ENCODE peak calls at places on chromosomes 5 and 9, in nine cellular contexts. J is tibial nerve, P is right lobe of liver, V is stomach, D is transverse colon, Z is adrenal gland, L is HepG2, B is Peyer's patch, I is body of pancreas. A is an unnamed sample.

GRCh38 chr5:177471610-177472356 is 1.7 kb downstream of the DBN1 start:
- DNase-seq in J (peak; percentile 64), P (no peak), V (no peak), D (no peak), Z (no peak), L (no peak), B (no peak), I (no peak), A (peak; percentile 50)

GRCh38 chr5:187617-188451 is 3.5 kb upstream of the LRRC14B start:
- DNase-seq in J (no peak), P (peak; percentile 57), V (no peak), D (no peak), Z (peak; percentile 28), L (no peak), B (no peak), I (no peak), A (peak; percentile 55)

GRCh38 chr9:124257865-124258764 is at the start of gene NEK6:
- DNase-seq in J (no peak), P (peak; percentile 83), V (peak; percentile 40), D (peak; percentile 19), Z (no peak), L (no peak), B (no peak), I (peak; percentile 59), A (peak; percentile 46)

GRCh38 chr9:38445154-38446043 is 21.1 kb upstream of the IGFBPL1 start:
- DNase-seq in J (no peak), P (no peak), V (no peak), D (no peak), Z (no peak), L (no peak), B (no peak), I (no peak), A (no peak)

GRCh38 chr9:127204771-127205470 is 59.7 kb upstream of the GARNL3 start:
- DNase-seq in J (no peak), P (no peak), V (no peak), D (no peak), Z (peak; percentile 74), L (peak; percentile 31), B (no peak), I (no peak), A (peak; percentile 36)

GRCh38 chr5:40429258-40430111 is 250.2 kb upstream of the PTGER4 start:
- DNase-seq in J (no peak), P (no peak), V (no peak), D (no peak), Z (peak; percentile 23), L (no peak), B (no peak), I (peak; percentile 31), A (no peak)

GRCh38 chr5:179316961-179317360 is 28.3 kb downstream of the ADAMTS2 start:
- DNase-seq in J (no peak), P (peak; percentile 29), V (no peak), D (no peak), Z (peak; percentile 7), L (no peak), B (no peak), I (no peak), A (no peak)

GRCh38 chr5:178651046-178651810 is 24.4 kb upstream of the CLK4 start:
- DNase-seq in J (no peak), P (no peak), V (no peak), D (no peak), Z (no peak), L (no peak), B (no peak), I (no peak), A (no peak)

GRCh38 chr5:97229196-97229595 is 46.1 kb upstream of the RIOK2 start:
- DNase-seq in J (no peak), P (no peak), V (peak; percentile 34), D (no peak), Z (no peak), L (no peak), B (no peak), I (no peak), A (no peak)

GRCh38 chr5:163504091-163504931 is 1.1 kb upstream of the MAT2B start:
- DNase-seq in J (peak; percentile 19), P (peak; percentile 76), V (peak; percentile 57), D (peak; percentile 60), Z (peak; percentile 47), L (peak; percentile 27), B (peak; percentile 56), I (peak; percentile 59), A (peak; percentile 52)

GRCh38 chr9:13688223-13688989 is 408.9 kb upstream of the MPDZ start:
- DNase-seq in J (no peak), P (no peak), V (no peak), D (no peak), Z (no peak), L (no peak), B (no peak), I (no peak), A (no peak)

GRCh38 chr5:41728281-41728680 is 141.9 kb downstream of the OXCT1 start:
- DNase-seq in J (no peak), P (no peak), V (no peak), D (no peak), Z (no peak), L (no peak), B (no peak), I (no peak), A (no peak)

GRCh38 chr5:15844253-15844652 is 335.3 kb downstream of the MARCHF11 start:
- DNase-seq in J (no peak), P (no peak), V (no peak), D (no peak), Z (no peak), L (no peak), B (no peak), I (no peak), A (no peak)

GRCh38 chr5:128667148-128667547 is 129.1 kb upstream of the FBN2 start:
- DNase-seq in J (no peak), P (no peak), V (no peak), D (no peak), Z (no peak), L (no peak), B (no peak), I (no peak), A (no peak)

GRCh38 chr9:131603199-131603598 is 57.9 kb downstream of the PRRT1B start:
- DNase-seq in J (no peak), P (no peak), V (no peak), D (no peak), Z (no peak), L (no peak), B (no peak), I (no peak), A (no peak)

GRCh38 chr5:9241459-9241858 is 304.4 kb downstream of the SEMA5A start:
- DNase-seq in J (no peak), P (no peak), V (no peak), D (no peak), Z (no peak), L (no peak), B (no peak), I (no peak), A (no peak)

GRCh38 chr9:13282998-13283397 is 3.5 kb upstream of the MPDZ start:
- DNase-seq in J (no peak), P (no peak), V (no peak), D (no peak), Z (no peak), L (no peak), B (no peak), I (no peak), A (no peak)

GRCh38 chr9:81690251-81690851 is 1.0 kb upstream of the TLE1 start:
- DNase-seq in J (no peak), P (peak; percentile 61), V (peak; percentile 70), D (peak; percentile 80), Z (peak; percentile 38), L (no peak), B (no peak), I (peak; percentile 68), A (peak; percentile 61)

GRCh38 chr9:35910613-35911488 is 1.6 kb downstream of the SPAAR start:
- DNase-seq in J (no peak), P (no peak), V (peak; percentile 61), D (peak; percentile 80), Z (no peak), L (peak; percentile 58), B (peak; percentile 53), I (peak; percentile 51), A (no peak)
- H3K4me1 ChIP-seq in J (peaks cover 82% of the 10 kb centered on the region), P (peaks cover 53% of the 10 kb centered on the region), V (peaks cover 83% of the 10 kb centered on the region), D (peaks cover 78% of the 10 kb centered on the region), Z (peaks cover 47% of the 10 kb centered on the region), L (peaks cover 84% of the 10 kb centered on the region), B (peaks cover 7% of the 10 kb centered on the region), I (peaks cover 47% of the 10 kb centered on the region), A (peaks cover 37% of the 10 kb centered on the region)

GRCh38 chr5:146726891-146727290 is 151.7 kb downstream of the PPP2R2B start:
- DNase-seq in J (no peak), P (no peak), V (no peak), D (no peak), Z (no peak), L (no peak), B (no peak), I (no peak), A (no peak)

GRCh38 chr5:146732966-146733365 is 145.6 kb downstream of the PPP2R2B start:
- DNase-seq in J (no peak), P (no peak), V (no peak), D (no peak), Z (no peak), L (no peak), B (no peak), I (no peak), A (no peak)

DNA sequence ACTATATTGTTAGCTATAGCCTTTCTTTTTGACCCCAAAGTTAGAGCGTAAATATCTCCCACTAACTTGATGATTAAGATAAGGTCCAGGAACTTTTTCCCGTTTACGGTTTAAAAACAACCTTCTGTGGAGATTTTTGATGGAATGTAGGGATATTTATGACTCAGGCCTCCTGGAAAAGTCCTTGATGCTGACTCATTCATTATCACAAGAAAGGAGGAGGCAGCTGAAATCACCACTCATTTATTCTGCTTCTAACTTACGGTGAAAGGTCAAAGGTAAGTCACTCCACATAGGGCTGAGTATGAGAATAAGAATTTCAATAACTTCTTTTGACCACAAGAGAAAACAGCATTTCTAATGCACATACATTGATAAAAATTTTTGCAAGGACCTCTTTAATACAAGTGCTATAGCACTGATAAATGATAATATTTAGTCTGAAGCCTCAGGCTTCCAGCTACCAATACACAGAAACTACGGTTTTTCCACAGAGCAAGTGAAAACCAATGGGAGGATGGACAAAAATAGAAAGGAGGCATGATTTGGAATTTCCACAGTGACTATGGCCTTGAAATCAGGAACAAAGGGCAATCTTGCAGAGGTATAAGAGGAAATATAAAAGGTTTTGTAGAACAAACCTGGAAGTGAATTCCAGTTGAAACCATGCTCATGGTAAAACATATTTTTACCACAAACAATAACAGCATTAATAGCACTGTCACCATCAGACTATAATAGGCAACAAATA is 146.5 kb downstream of the PPP2R2B start:
- DNase-seq in J (no peak), P (no peak), V (no peak), D (no peak), Z (peak; percentile 29), L (no peak), B (no peak), I (no peak), A (no peak)
- TF ChIP-seq POLR2A in J (no peak), P (no peak), V (no peak), D (no peak), Z (no peak), L (no peak), B (no peak), I (no peak), A (no peak)

GRCh38 chr5:122154910-122155309 is 25.6 kb downstream of the ZNF474 start:
- DNase-seq in J (peak; percentile 20), P (no peak), V (no peak), D (no peak), Z (no peak), L (no peak), B (no peak), I (peak; percentile 24), A (no peak)
- H3K4me1 ChIP-seq in J (peaks cover 20% of the 10 kb centered on the region), P (no peaks in the 10 kb centered on the region), V (peaks cover 9% of the 10 kb centered on the region), D (peaks cover 15% of the 10 kb centered on the region), Z (no peaks in the 10 kb centered on the region), L (no peaks in the 10 kb centered on the region), B (no peaks in the 10 kb centered on the region), I (no peaks in the 10 kb centered on the region), A (peaks cover 1% of the 10 kb centered on the region)

GRCh38 chr9:33029106-33029788 is 4.2 kb downstream of the DNAJA1 start:
- DNase-seq in J (no peak), P (no peak), V (no peak), D (no peak), Z (peak; percentile 54), L (peak; percentile 89), B (no peak), I (no peak), A (no peak)
- TF ChIP-seq POLR2A in J (no peak), P (no peak), V (no peak), D (no peak), Z (peak; percentile 36), L (no peak), B (no peak), I (no peak), A (no peak)